ENCODE peak calls at places on chromosomes 11 and 22, in nine cellular contexts. Q, H, J, G, A, Y, S, L and U are unnamed samples.
A peak's percentile ranks its signal among the peaks of the same experiment; 100 is the strongest.

GRCh38 chr11:17839973-17840611 is 105.5 kb downstream of the KCNC1 start:
- DNase-seq in Q (no peak), H (peak; percentile 22), J (no peak), G (no peak), A (no peak), Y (no peak), S (no peak), L (no peak), U (no peak)

GRCh38 chr11:86138958-86139357 is 70.1 kb upstream of the PICALM start:
- DNase-seq in Q (no peak), H (no peak), J (no peak), G (no peak), A (no peak), Y (no peak), S (no peak), L (no peak), U (peak; percentile 47)

GRCh38 chr11:57476883-57477506 is 16.7 kb downstream of the RTN4RL2 start:
- DNase-seq in Q (no peak), H (peak; percentile 17), J (peak; percentile 56), G (no peak), A (no peak), Y (no peak), S (peak; percentile 84), L (peak; percentile 78), U (peak; percentile 16)

GRCh38 chr11:8327761-8328192 is 64.1 kb upstream of the LMO1 start:
- DNase-seq in Q (no peak), H (no peak), J (no peak), G (no peak), A (no peak), Y (no peak), S (no peak), L (no peak), U (no peak)

GRCh38 chr11:26626346-26626745 is 54.3 kb upstream of the MUC15 start:
- DNase-seq in Q (no peak), H (no peak), J (no peak), G (no peak), A (no peak), Y (no peak), S (peak; percentile 32), L (no peak), U (peak; percentile 33)

GRCh38 chr11:44899959-44900358 is 50.7 kb downstream of the TP53I11 start:
- DNase-seq in Q (peak; percentile 31), H (peak; percentile 71), J (peak; percentile 65), G (no peak), A (no peak), Y (no peak), S (peak; percentile 43), L (peak; percentile 78), U (peak; percentile 66)

GRCh38 chr22:42408276-42408675 is 23.9 kb downstream of the NFAM1 start:
- DNase-seq in Q (no peak), H (no peak), J (no peak), G (no peak), A (no peak), Y (no peak), S (no peak), L (no peak), U (no peak)

GRCh38 chr11:28072321-28072720 is 35.6 kb downstream of the KIF18A start:
- DNase-seq in Q (peak; percentile 6), H (peak; percentile 53), J (peak; percentile 5), G (no peak), A (no peak), Y (peak; percentile 3), S (no peak), L (no peak), U (peak; percentile 83)

GRCh38 chr22:31870890-31871289 is 73.4 kb upstream of the YWHAH start:
- DNase-seq in Q (no peak), H (peak; percentile 83), J (peak; percentile 63), G (no peak), A (no peak), Y (peak; percentile 21), S (no peak), L (no peak), U (peak; percentile 81)

GRCh38 chr22:32482708-32483107 is 8.1 kb downstream of the FBXO7 start:
- DNase-seq in Q (no peak), H (peak; percentile 22), J (no peak), G (no peak), A (no peak), Y (no peak), S (no peak), L (no peak), U (no peak)

GRCh38 chr22:40215266-40215665 is 37.5 kb downstream of the TNRC6B start:
- DNase-seq in Q (no peak), H (no peak), J (no peak), G (peak; percentile 79), A (no peak), Y (no peak), S (no peak), L (no peak), U (no peak)

GRCh38 chr11:62124186-62125113 is 639 bp downstream of the INCENP start:
- DNase-seq in Q (peak; percentile 37), H (peak; percentile 52), J (peak; percentile 45), G (peak; percentile 75), A (no peak), Y (no peak), S (peak; percentile 89), L (peak; percentile 60), U (peak; percentile 37)

GRCh38 chr11:37108436-37109204 is 510.6 kb upstream of the RAG2 start:
- DNase-seq in Q (no peak), H (no peak), J (no peak), G (no peak), A (no peak), Y (no peak), S (no peak), L (no peak), U (peak; percentile 0)

GRCh38 chr22:46366327-46366731 is 30.8 kb downstream of the TRMU start:
- DNase-seq in Q (no peak), H (no peak), J (no peak), G (no peak), A (no peak), Y (no peak), S (no peak), L (peak; percentile 14), U (no peak)

GRCh38 chr22:28442264-28442950 is 237.2 kb downstream of the TTC28 start:
- DNase-seq in Q (peak; percentile 62), H (peak; percentile 69), J (peak; percentile 92), G (peak; percentile 89), A (peak; percentile 49), Y (no peak), S (peak; percentile 86), L (peak; percentile 95), U (peak; percentile 84)

GRCh38 chr22:36017661-36018091 is 10.9 kb downstream of the RBFOX2 start:
- DNase-seq in Q (no peak), H (no peak), J (no peak), G (no peak), A (no peak), Y (no peak), S (no peak), L (no peak), U (no peak)

GRCh38 chr11:34647131-34647530 is 26.2 kb downstream of the EHF start:
- DNase-seq in Q (no peak), H (peak; percentile 34), J (peak; percentile 49), G (no peak), A (no peak), Y (no peak), S (no peak), L (no peak), U (peak; percentile 59)

GRCh38 chr11:44471603-44472002 is 93.9 kb upstream of the CD82 start:
- DNase-seq in Q (no peak), H (no peak), J (no peak), G (peak; percentile 66), A (no peak), Y (no peak), S (no peak), L (no peak), U (no peak)

GRCh38 chr11:67352546-67353316 is 615 bp downstream of the POLD4 start:
- DNase-seq in Q (no peak), H (no peak), J (peak; percentile 29), G (peak; percentile 89), A (no peak), Y (no peak), S (no peak), L (peak; percentile 37), U (no peak)

GRCh38 chr11:105392546-105392945 is 217.3 kb upstream of the GRIA4 start:
- DNase-seq in Q (no peak), H (peak; percentile 34), J (no peak), G (no peak), A (no peak), Y (no peak), S (no peak), L (no peak), U (peak; percentile 29)

GRCh38 chr22:44172370-44173108 is 8.2 kb upstream of the PARVG start:
- DNase-seq in Q (no peak), H (no peak), J (peak; percentile 43), G (peak; percentile 91), A (no peak), Y (no peak), S (no peak), L (peak; percentile 55), U (peak; percentile 44)

GRCh38 chr11:45252134-45252856 is 33.8 kb downstream of the SYT13 start:
- DNase-seq in Q (peak; percentile 45), H (peak; percentile 7), J (peak; percentile 87), G (no peak), A (no peak), Y (no peak), S (peak; percentile 38), L (peak; percentile 92), U (no peak)

GRCh38 chr11:81804858-81805257 is 928.8 kb downstream of the FAM181B start:
- DNase-seq in Q (no peak), H (no peak), J (no peak), G (no peak), A (no peak), Y (no peak), S (no peak), L (no peak), U (no peak)

GRCh38 chr11:32259641-32260081 is 168.8 kb downstream of the RCN1 start:
- DNase-seq in Q (peak; percentile 31), H (peak; percentile 87), J (no peak), G (no peak), A (no peak), Y (no peak), S (peak; percentile 4), L (no peak), U (peak; percentile 97)

GRCh38 chr11:95443386-95443785 is 212.4 kb upstream of the SESN3 start:
- DNase-seq in Q (no peak), H (no peak), J (no peak), G (no peak), A (no peak), Y (no peak), S (no peak), L (no peak), U (no peak)